ENCODE peak calls at places on chromosomes 11 and 22, in six cellular contexts. R is adrenal gland; W is iPS DF 19.7; Q is stimulated activated CD4-positive, alpha-beta T cell treated with anti-CD3 and anti-CD28 coated beads, TNF-alpha, amount 100 ng/mL, for 24 hours; S is GM23338; O is body of pancreas. C is an unnamed sample.

GRCh38 chr11:65663634-65664200 is 1.0 kb upstream of the RELA start:
- DNase-seq in Q (no peak), S (peak), W (no peak), O (peak), R (peak), C (no peak)

GRCh38 chr22:32080904-32081303 is 37.8 kb downstream of the SLC5A1 start:
- DNase-seq in W (peak), R (peak), S (peak), O (peak), Q (peak), C (peak)

GRCh38 chr11:123505546-123506299 is 75.7 kb downstream of the GRAMD1B start:
- DNase-seq in Q (no peak), O (no peak), W (no peak), R (peak), S (peak), C (no peak)

GRCh38 chr11:114522818-114523217 is 36.9 kb downstream of the NXPE1 start:
- DNase-seq in Q (no peak), W (no peak), O (no peak), R (no peak), S (no peak), C (no peak)

GRCh38 chr11:104705475-104706195 is 192.6 kb downstream of the CASP12 start:
- DNase-seq in S (no peak), Q (peak), O (peak), R (peak), W (no peak), C (no peak)

GRCh38 chr11:35138949-35139881 is at the start of gene CD44:
- DNase-seq in W (no peak), Q (peak), S (peak), O (peak), R (peak), C (no peak)

GRCh38 chr11:12508151-12508740 is 130.9 kb downstream of the PARVA start:
- DNase-seq in O (no peak), Q (no peak), W (no peak), S (no peak), R (no peak), C (no peak)

GRCh38 chr11:117819096-117820040 is 5.2 kb downstream of the FXYD2 start:
- DNase-seq in W (peak), S (peak), R (peak), Q (no peak), O (peak), C (peak)

GRCh38 chr22:49996532-49997220 is 15.9 kb downstream of the IL17REL start:
- DNase-seq in W (no peak), Q (no peak), O (no peak), S (no peak), R (no peak), C (no peak)

GRCh38 chr11:119306373-119306890 is 10.5 kb downstream of the MCAM start:
- DNase-seq in W (no peak), R (peak), Q (no peak), S (no peak), O (no peak), C (no peak)

GRCh38 chr11:46273511-46274205 is 3.8 kb upstream of the CREB3L1 start:
- DNase-seq in S (no peak), O (peak), R (no peak), Q (no peak), W (no peak), C (no peak)